ENCODE peak calls at places on chromosomes 5 and 9, in five cellular contexts. Y, V, C, B and J are unnamed samples.

GRCh38 chr9:110114888-110115259 is 93.1 kb downstream of the C9orf152 start:
- DNase-seq in B (no peak), C (no peak), Y (no peak), V (no peak), J (no peak)

GRCh38 chr5:139306628-139307379 is 13.3 kb downstream of the MATR3 start:
- DNase-seq in B (no peak), Y (no peak), C (no peak), V (no peak), J (no peak)

GRCh38 chr5:149044453-149045117 is 18.3 kb downstream of the SH3TC2 start:
- DNase-seq in B (no peak), C (no peak), Y (no peak), V (no peak), J (no peak)

GRCh38 chr5:74947961-74948613 is 81.9 kb upstream of the FAM169A start:
- DNase-seq in C (no peak), B (no peak), Y (no peak), V (no peak), J (no peak)

GRCh38 chr9:107119294-107119693 is 163.8 kb upstream of the RAD23B start:
- DNase-seq in B (no peak), Y (no peak), V (no peak), C (no peak), J (no peak)

GRCh38 chr5:90528704-90529233 is 615 bp downstream of the LYSMD3 start:
- DNase-seq in V (peak; percentile 13), C (no peak), Y (no peak), B (no peak), J (no peak)

GRCh38 chr9:73474625-73475024 is 323.0 kb downstream of the ANXA1 start:
- DNase-seq in B (no peak), C (no peak), Y (no peak), V (no peak), J (no peak)

GRCh38 chr9:95974389-95974788 is 98.9 kb downstream of the ERCC6L2 start:
- DNase-seq in B (no peak), V (no peak), C (no peak), Y (no peak), J (no peak)

GRCh38 chr5:101678494-101679193 is 617.4 kb downstream of the SLCO4C1 start:
- DNase-seq in B (no peak), V (no peak), C (peak; percentile 13), Y (no peak), J (no peak)

GRCh38 chr5:127290019-127290945 is at the start of gene MEGF10:
- DNase-seq in B (peak; percentile 62), C (peak; percentile 65), V (no peak), Y (no peak), J (no peak)

GRCh38 chr9:114386886-114387677 is 700 bp downstream of the AKNA start:
- DNase-seq in C (no peak), Y (peak; percentile 69), V (no peak), B (no peak), J (no peak)

GRCh38 chr5:13382232-13382631 is 562.3 kb downstream of the DNAH5 start:
- DNase-seq in Y (no peak), B (peak; percentile 25), V (no peak), C (no peak), J (no peak)

GRCh38 chr9:129919283-129919682 is 84.0 kb downstream of the USP20 start:
- DNase-seq in Y (no peak), B (no peak), C (no peak), V (no peak), J (no peak)

GRCh38 chr5:9348296-9348996 is 197.4 kb downstream of the SEMA5A start:
- DNase-seq in Y (no peak), C (no peak), V (no peak), B (no peak), J (no peak)

GRCh38 chr5:73436535-73437125 is 11.9 kb downstream of the FOXD1 start:
- DNase-seq in V (no peak), B (no peak), Y (no peak), C (peak; percentile 39), J (no peak)

GRCh38 chr5:35284364-35284763 is 54.1 kb upstream of the PRLR start:
- DNase-seq in V (no peak), B (no peak), Y (no peak), C (no peak), J (no peak)

GRCh38 chr5:143833179-143833578 is 21.2 kb downstream of the HMHB1 start:
- DNase-seq in C (no peak), B (no peak), Y (no peak), V (no peak), J (no peak)

GRCh38 chr5:88660947-88661869 is 221.8 kb downstream of the MEF2C start:
- DNase-seq in V (no peak), C (peak; percentile 88), B (peak; percentile 67), Y (peak; percentile 73), J (no peak)

GRCh38 chr5:169746147-169746694 is 109.1 kb downstream of the DOCK2 start:
- DNase-seq in Y (no peak), V (no peak), C (peak; percentile 10), B (no peak), J (no peak)

GRCh38 chr5:133317558-133317957 is 265.7 kb downstream of the HSPA4 start:
- DNase-seq in V (no peak), B (no peak), Y (no peak), C (no peak), J (no peak)

GRCh38 chr9:72612449-72612848 is 91.0 kb downstream of the TMC1 start:
- DNase-seq in Y (no peak), B (no peak), C (no peak), V (no peak), J (no peak)

GRCh38 chr9:121720311-121720991 is 69.0 kb downstream of the DAB2IP start:
- DNase-seq in V (peak; percentile 56), Y (no peak), B (no peak), C (no peak), J (no peak)

GRCh38 chr9:95876138-95876444 is 600 bp downstream of the ERCC6L2 start:
- DNase-seq in Y (no peak), V (no peak), B (no peak), C (no peak), J (no peak)

GRCh38 chr9:35074141-35074540 is 1.7 kb upstream of the VCP start:
- DNase-seq in V (no peak), B (no peak), C (no peak), Y (no peak), J (no peak)

GRCh38 chr9:35073276-35073607 is 817 bp upstream of the VCP start:
- DNase-seq in C (no peak), Y (no peak), V (no peak), B (no peak), J (no peak)

GRCh38 chr9:35072461-35073275 is at the start of gene VCP:
- DNase-seq in Y (peak; percentile 97), V (peak; percentile 98), C (peak; percentile 99), B (peak; percentile 99), J (peak; percentile 88)

GRCh38 chr9:35070823-35071813 is 1.3 kb downstream of the VCP start:
- DNase-seq in Y (no peak), B (no peak), V (no peak), C (no peak), J (no peak)

GRCh38 chr9:35071814-35072460 is 488 bp downstream of the VCP start:
- DNase-seq in C (peak; percentile 87), B (peak; percentile 95), V (peak; percentile 64), Y (peak; percentile 81), J (peak; percentile 80)
- TF ChIP-seq CTCF in C (peak; percentile 52), B (peak; percentile 46), V (peak; percentile 52), Y (peak; percentile 11), J (no peak)

GRCh38 chr5:168683247-168683926 is 104.2 kb upstream of the PANK3 start:
- DNase-seq in B (no peak), C (no peak), Y (no peak), V (no peak), J (no peak)

GRCh38 chr5:168679515-168679920 is 100.3 kb upstream of the PANK3 start:
- DNase-seq in C (peak; percentile 73), Y (peak; percentile 86), V (peak; percentile 18), B (peak; percentile 68), J (peak; percentile 26)

GRCh38 chr5:168683927-168684295 is 104.7 kb upstream of the PANK3 start:
- DNase-seq in C (no peak), V (no peak), B (no peak), Y (no peak), J (no peak)

GRCh38 chr5:168680395-168680794 is 101.2 kb upstream of the PANK3 start:
- DNase-seq in B (no peak), V (no peak), C (no peak), Y (no peak), J (no peak)

DNA sequence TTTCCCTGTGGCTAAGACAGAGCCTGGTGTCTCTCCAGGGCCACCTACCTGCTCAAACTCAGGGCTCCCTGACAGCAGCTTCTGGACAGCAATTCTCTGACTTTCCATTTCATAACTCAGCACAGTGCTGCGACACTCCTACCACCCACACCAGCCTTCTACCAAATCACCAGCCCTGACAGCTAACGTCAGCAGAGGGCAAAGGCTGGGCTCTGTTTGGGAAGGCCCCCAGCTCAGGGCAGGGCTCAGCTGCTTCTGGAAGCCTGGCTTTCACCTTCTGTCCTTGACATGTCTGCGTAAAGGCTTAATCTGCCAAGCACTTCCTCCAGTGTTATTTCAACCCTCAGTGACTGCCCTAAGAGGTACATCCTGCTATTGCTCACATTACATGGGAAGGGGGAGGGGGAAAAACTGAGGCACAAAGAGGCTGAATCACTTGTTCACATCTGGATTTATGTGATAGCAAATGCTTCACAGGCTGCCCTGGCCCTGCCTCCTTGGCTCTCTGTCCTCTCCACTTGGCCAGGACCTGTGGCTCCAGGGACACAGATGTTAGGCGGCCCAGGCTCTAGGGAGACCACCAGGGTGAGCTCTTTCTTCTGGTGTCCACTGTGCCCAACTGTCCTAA is 102.5 kb upstream of the PANK3 start:
- DNase-seq in V (peak; percentile 7), Y (peak; percentile 74), B (no peak), C (no peak), J (no peak)
- TF ChIP-seq CTCF in V (no peak), Y (no peak), B (no peak), C (no peak), J (no peak)

GRCh38 chr5:57891443-57891842 is 408.8 kb upstream of the ACTBL2 start:
- DNase-seq in C (no peak), B (no peak), Y (no peak), V (no peak), J (no peak)

GRCh38 chr5:57884346-57885102 is 401.9 kb upstream of the ACTBL2 start:
- DNase-seq in Y (no peak), C (no peak), B (no peak), V (no peak), J (no peak)

GRCh38 chr5:57887851-57888621 is 405.4 kb upstream of the ACTBL2 start:
- DNase-seq in Y (peak; percentile 36), V (peak; percentile 52), C (no peak), B (no peak), J (no peak)

GRCh38 chr5:57889558-57889957 is 406.9 kb upstream of the ACTBL2 start:
- DNase-seq in V (peak; percentile 96), Y (no peak), C (no peak), B (no peak), J (no peak)
- TF ChIP-seq CTCF in V (peak; percentile 63), Y (no peak), C (no peak), B (peak; percentile 33), J (no peak)

DNA sequence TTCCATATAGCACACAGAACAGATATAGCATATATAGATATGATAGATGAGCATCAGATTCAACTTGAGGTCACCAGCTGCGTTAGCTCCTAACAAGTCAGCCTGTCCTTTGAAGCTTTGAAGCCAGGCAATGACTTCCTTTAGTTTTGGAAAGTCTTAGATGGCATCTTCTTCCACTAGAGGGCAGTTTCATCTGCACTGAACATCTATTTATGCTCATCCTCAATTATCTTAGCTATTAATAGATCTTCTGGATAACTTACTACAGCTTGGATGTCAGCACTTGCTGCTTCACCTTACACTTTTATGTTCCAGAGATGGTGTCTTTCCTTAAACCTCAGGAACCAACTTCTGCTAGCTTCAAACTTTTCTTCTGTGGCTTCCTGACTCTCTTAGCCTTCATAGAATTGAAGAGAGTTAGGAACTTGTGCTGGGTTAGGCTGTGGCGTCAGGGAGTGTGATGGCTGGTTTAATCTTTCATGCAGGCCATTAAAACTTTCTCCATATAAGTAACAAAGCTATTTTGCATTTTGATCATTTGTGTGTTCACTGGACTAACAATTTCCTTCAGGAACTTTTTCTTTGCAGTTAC is 1401.4 kb downstream of the EFNA5 start:
- DNase-seq in B (no peak), V (no peak), Y (no peak), C (no peak), J (no peak)
- TF ChIP-seq CTCF in B (peak; percentile 27), V (peak; percentile 78), Y (no peak), C (peak; percentile 24), J (no peak)